ENCODE peak calls at places on chromosome 5, in nine cellular contexts. D is fibroblast of the aortic adventitia, R is choroid plexus epithelial cell, Z is AG10803, A is psoas muscle, Y is adrenal gland, C is PC-9, N is HL-60, S is lower leg skin. W is an unnamed sample.

GRCh38 chr5:12793373-12793772 is 889.1 kb upstream of the CTNND2 start:
- DNase-seq in D (no peak), R (no peak), Z (no peak), A (no peak), Y (no peak), C (no peak), N (no peak), S (no peak), W (no peak)

GRCh38 chr5:119439140-119439625 is 13.1 kb upstream of the HSD17B4 start:
- DNase-seq in D (no peak), R (no peak), Z (no peak), A (no peak), Y (no peak), C (no peak), N (no peak), S (no peak), W (peak)

GRCh38 chr5:151204051-151204450 is 19.8 kb downstream of the CCDC69 start:
- DNase-seq in D (no peak), R (no peak), Z (no peak), A (no peak), Y (no peak), C (no peak), N (no peak), S (peak), W (no peak)

GRCh38 chr5:146188358-146188757 is 5.9 kb upstream of the LARS1 start:
- DNase-seq in D (peak), R (no peak), Z (peak), A (no peak), Y (no peak), C (peak), N (no peak), S (no peak), W (peak)

GRCh38 chr5:132202711-132203463 is 24.8 kb downstream of the P4HA2 start:
- DNase-seq in D (no peak), R (peak), Z (no peak), A (no peak), Y (no peak), C (no peak), N (no peak), S (peak), W (no peak)

GRCh38 chr5:96934291-96934694 is 1.6 kb upstream of the LNPEP start:
- DNase-seq in D (peak), R (no peak), Z (peak), A (no peak), Y (no peak), C (peak), N (no peak), S (no peak), W (no peak)

GRCh38 chr5:181223729-181224389 is 778 bp downstream of the TRIM41 start:
- DNase-seq in D (no peak), R (peak), Z (no peak), A (peak), Y (no peak), C (no peak), N (peak), S (no peak), W (no peak)

GRCh38 chr5:131634666-131634995 is 398 bp downstream of the RAPGEF6 start:
- DNase-seq in D (no peak), R (peak), Z (peak), A (peak), Y (no peak), C (peak), N (peak), S (peak), W (peak)

GRCh38 chr5:172958268-172959046 is 767 bp upstream of the RPL26L1 start:
- DNase-seq in D (peak), R (peak), Z (peak), A (peak), Y (peak), C (peak), N (peak), S (peak), W (peak)

GRCh38 chr5:19031491-19031890 is 956.5 kb downstream of the CDH18 start:
- DNase-seq in D (no peak), R (no peak), Z (no peak), A (no peak), Y (no peak), C (no peak), N (no peak), S (no peak), W (no peak)

GRCh38 chr5:76114192-76114795 is 31.1 kb downstream of the SV2C start:
- DNase-seq in D (no peak), R (no peak), Z (no peak), A (no peak), Y (no peak), C (no peak), N (no peak), S (no peak), W (no peak)

GRCh38 chr5:40838076-40838475 is 3.1 kb upstream of the RPL37 start:
- DNase-seq in D (no peak), R (no peak), Z (no peak), A (no peak), Y (no peak), C (no peak), N (no peak), S (no peak), W (no peak)

GRCh38 chr5:142235050-142235797 is 89.6 kb downstream of the SPRY4 start:
- DNase-seq in D (peak), R (no peak), Z (no peak), A (no peak), Y (no peak), C (peak), N (no peak), S (no peak), W (peak)

GRCh38 chr5:73938280-73938937 is 312.4 kb downstream of the ARHGEF28 start:
- DNase-seq in D (peak), R (peak), Z (peak), A (no peak), Y (no peak), C (peak), N (no peak), S (no peak), W (peak)

GRCh38 chr5:180670586-180671359 is 21.4 kb upstream of the FLT4 start:
- DNase-seq in D (peak), R (peak), Z (peak), A (no peak), Y (peak), C (no peak), N (peak), S (no peak), W (peak)

GRCh38 chr5:150065886-150066285 is 20.5 kb downstream of the CSF1R start:
- DNase-seq in D (no peak), R (no peak), Z (peak), A (peak), Y (no peak), C (no peak), N (peak), S (no peak), W (no peak)

GRCh38 chr5:126780165-126780827 is 3.4 kb downstream of the LMNB1 start:
- DNase-seq in D (peak), R (peak), Z (peak), A (no peak), Y (peak), C (peak), N (peak), S (no peak), W (peak)

GRCh38 chr5:126777974-126778674 is 1.2 kb downstream of the LMNB1 start:
- DNase-seq in D (peak), R (peak), Z (peak), A (peak), Y (peak), C (peak), N (peak), S (peak), W (peak)

GRCh38 chr5:126777257-126777973 is 479 bp downstream of the LMNB1 start:
- DNase-seq in D (peak), R (peak), Z (peak), A (peak), Y (peak), C (peak), N (peak), S (peak), W (peak)

GRCh38 chr5:126778675-126779403 is 1.9 kb downstream of the LMNB1 start:
- DNase-seq in D (no peak), R (peak), Z (no peak), A (no peak), Y (no peak), C (no peak), N (no peak), S (no peak), W (no peak)

GRCh38 chr5:126776499-126777256 is at the start of gene LMNB1:
- DNase-seq in D (peak), R (peak), Z (peak), A (peak), Y (peak), C (peak), N (peak), S (peak), W (peak)
- TF ChIP-seq CTCF in D (no peak), R (no peak), Z (peak), A (no peak), Y (peak), C (no peak), N (no peak), S (no peak), W (no peak)

DNA sequence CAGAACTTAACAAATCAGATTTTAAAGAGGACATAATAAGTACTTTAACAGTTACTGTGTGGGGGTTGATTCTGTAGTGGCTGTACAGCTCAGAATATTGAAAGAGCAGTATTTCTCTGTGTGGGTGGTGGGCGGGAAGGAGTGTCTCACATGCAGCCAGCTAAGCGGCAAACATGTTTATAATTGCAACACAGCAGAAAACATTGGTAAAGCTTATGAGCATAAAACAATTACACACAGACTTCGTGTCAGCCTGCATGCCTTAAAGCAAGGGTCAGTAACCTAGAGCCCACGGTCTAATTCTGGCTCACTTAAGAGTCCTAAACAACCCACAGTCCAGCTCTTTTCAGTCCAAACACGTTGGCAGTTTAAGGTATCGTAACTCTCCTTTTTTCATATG is 24.7 kb upstream of the CSNK1G3 start:
- DNase-seq in D (no peak), R (peak), Z (peak), A (no peak), Y (no peak), C (no peak), N (no peak), S (no peak), W (peak)
- H3K4me3 ChIP-seq in D (no peak), R (no peak), Z (peak), A (no peak), Y (no peak), C (no peak), N (no peak), S (no peak), W (no peak)

GRCh38 chr5:123089572-123089970 is 530 bp downstream of the PRDM6 start:
- DNase-seq in D (peak), R (peak), Z (peak), A (peak), Y (no peak), C (no peak), N (no peak), S (no peak), W (peak)
- TF ChIP-seq CTCF in D (no peak), R (no peak), Z (no peak), A (no peak), Y (no peak), C (no peak), N (no peak), S (no peak), W (no peak)

GRCh38 chr5:36755340-36755739 is 121.2 kb upstream of the NIPBL start:
- DNase-seq in D (no peak), R (no peak), Z (no peak), A (no peak), Y (no peak), C (no peak), N (no peak), S (no peak), W (no peak)
- H3K4me3 ChIP-seq in D (no peak), R (no peak), Z (no peak), A (no peak), Y (no peak), C (no peak), N (no peak), S (no peak), W (no peak)

GRCh38 chr5:134026521-134027202 is 21.9 kb upstream of the VDAC1 start:
- DNase-seq in D (peak), R (peak), Z (peak), A (no peak), Y (peak), C (peak), N (peak), S (no peak), W (peak)
- TF ChIP-seq CTCF in D (peak), R (peak), Z (peak), A (peak), Y (peak), C (peak), N (peak), S (no peak), W (peak)

GRCh38 chr5:134813827-134814226 is 31.9 kb upstream of the C5orf24 start:
- DNase-seq in D (no peak), R (no peak), Z (no peak), A (no peak), Y (no peak), C (no peak), N (no peak), S (no peak), W (no peak)

GRCh38 chr5:134818776-134819175 is 27.0 kb upstream of the C5orf24 start:
- DNase-seq in D (no peak), R (no peak), Z (no peak), A (no peak), Y (no peak), C (no peak), N (no peak), S (no peak), W (no peak)

GRCh38 chr5:134817006-134817405 is 28.8 kb upstream of the C5orf24 start:
- DNase-seq in D (no peak), R (no peak), Z (no peak), A (no peak), Y (no peak), C (no peak), N (no peak), S (no peak), W (no peak)

GRCh38 chr5:134813407-134813806 is 32.4 kb upstream of the C5orf24 start:
- DNase-seq in D (no peak), R (no peak), Z (no peak), A (no peak), Y (no peak), C (no peak), N (no peak), S (no peak), W (no peak)
- H3K4me3 ChIP-seq in D (no peak), R (no peak), Z (no peak), A (no peak), Y (no peak), C (no peak), N (no peak), S (no peak), W (no peak)

GRCh38 chr5:177304392-177305119 is 957 bp downstream of the PRELID1 start:
- DNase-seq in D (peak), R (no peak), Z (peak), A (no peak), Y (no peak), C (no peak), N (no peak), S (peak), W (peak)

GRCh38 chr5:177308740-177309139 is 3.0 kb downstream of the MXD3 start:
- DNase-seq in D (no peak), R (no peak), Z (no peak), A (no peak), Y (peak), C (no peak), N (no peak), S (peak), W (no peak)

GRCh38 chr5:177309351-177310191 is 2.1 kb downstream of the MXD3 start:
- DNase-seq in D (peak), R (peak), Z (peak), A (peak), Y (peak), C (peak), N (peak), S (peak), W (peak)

GRCh38 chr5:177307544-177308363 is 3.9 kb downstream of the MXD3 start:
- DNase-seq in D (no peak), R (no peak), Z (no peak), A (no peak), Y (peak), C (no peak), N (peak), S (no peak), W (no peak)

GRCh38 chr5:177306674-177307543 is 3.3 kb downstream of the PRELID1 start:
- DNase-seq in D (no peak), R (peak), Z (no peak), A (no peak), Y (peak), C (no peak), N (peak), S (no peak), W (peak)
- TF ChIP-seq CTCF in D (no peak), R (peak), Z (no peak), A (no peak), Y (no peak), C (no peak), N (peak), S (no peak), W (no peak)

GRCh38 chr5:141150993-141151325 is 1.1 kb downstream of the PCDHB6 start:
- DNase-seq in D (no peak), R (no peak), Z (no peak), A (no peak), Y (no peak), C (no peak), N (no peak), S (no peak), W (no peak)
- H3K4me3 ChIP-seq in D (no peak), R (no peak), Z (no peak), A (no peak), Y (no peak), C (no peak), N (no peak), S (no peak), W (no peak)

W was measured in epithelial cell of esophagus.